ENCODE peak calls at places on chromosomes 16 and 17, in six cellular contexts. Q is OCI-LY7, Y is brain microvascular endothelial cell, O is uterus, W is heart left ventricle, D is psoas muscle. L is an unnamed sample. For H3K36me3, the result is how much of the 10 kb centered on the place peaks cover.

GRCh38 chr17:27878776-27879562 is 14.2 kb downstream of the LYRM9 start:
- DNase-seq in Q (no peak), O (no peak), D (no peak), Y (no peak), W (no peak), L (no peak)

GRCh38 chr17:57293077-57293476 is 36.8 kb downstream of the MSI2 start:
- DNase-seq in Q (no peak), D (no peak), Y (peak), O (no peak), W (peak), L (no peak)

GRCh38 chr17:62995377-62995885 is 29.4 kb downstream of the TANC2 start:
- DNase-seq in W (no peak), D (no peak), O (no peak), Y (peak), Q (peak), L (no peak)

GRCh38 chr17:82006468-82007227 is 16.0 kb downstream of the CENPX start:
- DNase-seq in W (no peak), O (peak), Q (no peak), D (no peak), Y (no peak), L (no peak)

GRCh38 chr17:15782809-15783208 is 50.7 kb downstream of the TBC1D26 start:
- DNase-seq in O (peak), Y (peak), W (peak), Q (no peak), D (peak), L (no peak)

GRCh38 chr17:1779571-1780074 is 17.8 kb downstream of the SERPINF1 start:
- DNase-seq in Y (peak), D (peak), Q (no peak), O (peak), W (peak), L (no peak)

GRCh38 chr16:85767569-85767968 is 16.7 kb upstream of the C16orf74 start:
- DNase-seq in D (no peak), Q (no peak), O (no peak), Y (peak), W (no peak), L (no peak)

GRCh38 chr16:83925957-83926725 is 26.9 kb upstream of the OSGIN1 start:
- DNase-seq in O (peak), D (no peak), Y (no peak), Q (no peak), W (peak), L (no peak)

GRCh38 chr17:73017653-73018052 is 74.8 kb downstream of the SLC39A11 start:
- DNase-seq in W (no peak), Y (peak), D (no peak), O (no peak), Q (no peak), L (no peak)

GRCh38 chr17:503449-503700 is 150.8 kb upstream of the RPH3AL start:
- DNase-seq in O (no peak), Y (no peak), W (no peak), D (no peak), Q (no peak), L (no peak)

GRCh38 chr17:35932576-35932975 is 2.0 kb upstream of the RDM1 start:
- DNase-seq in O (no peak), Q (no peak), Y (no peak), D (no peak), W (no peak), L (no peak)

GRCh38 chr17:36849871-36850348 is 87.4 kb upstream of the LHX1 start:
- DNase-seq in W (no peak), O (no peak), Q (peak), D (no peak), Y (peak), L (peak)

GRCh38 chr17:50033316-50033715 is 22.6 kb upstream of the ITGA3 start:
- DNase-seq in O (no peak), D (no peak), Q (no peak), W (no peak), Y (no peak), L (no peak)

GRCh38 chr17:29341726-29342125 is 47.8 kb upstream of the NUFIP2 start:
- DNase-seq in Y (no peak), Q (no peak), O (no peak), W (no peak), D (no peak), L (no peak)

GRCh38 chr16:23469814-23470213 is 16.8 kb upstream of the COG7 start:
- DNase-seq in Q (no peak), Y (no peak), D (no peak), O (no peak), W (no peak), L (no peak)

GRCh38 chr17:15285466-15285865 is 20.3 kb upstream of the PMP22 start:
- DNase-seq in Q (no peak), W (no peak), Y (no peak), D (no peak), O (no peak), L (no peak)

GRCh38 chr16:986411-986810 is 4.8 kb downstream of the SOX8 start:
- DNase-seq in D (no peak), W (no peak), Y (no peak), O (no peak), Q (no peak), L (no peak)

GRCh38 chr16:986925-987581 is 5.5 kb downstream of the SOX8 start:
- DNase-seq in W (no peak), Q (no peak), Y (no peak), O (no peak), D (no peak), L (no peak)

GRCh38 chr16:985237-985636 is 3.7 kb downstream of the SOX8 start:
- DNase-seq in O (no peak), W (no peak), Y (no peak), D (no peak), Q (no peak), L (no peak)

GRCh38 chr16:984736-985135 is 3.2 kb downstream of the SOX8 start:
- DNase-seq in W (no peak), O (no peak), D (no peak), Y (no peak), Q (no peak), L (no peak)

GRCh38 chr16:985646-986400 is 4.3 kb downstream of the SOX8 start:
- DNase-seq in O (no peak), Y (no peak), Q (no peak), W (no peak), D (no peak), L (no peak)
- H3K4me3 ChIP-seq in O (no peak), Y (no peak), Q (no peak), W (no peak), D (no peak), L (no peak)

GRCh38 chr17:48330877-48331276 is 99.1 kb downstream of the SKAP1 start:
- DNase-seq in Q (no peak), D (no peak), O (no peak), W (no peak), Y (no peak), L (no peak)
- TF ChIP-seq CTCF in Q (no peak), D (no peak), O (no peak), W (no peak), Y (no peak), L (no peak)

GRCh38 chr17:42830971-42831370 is 2.2 kb upstream of the PSME3 start:
- DNase-seq in W (no peak), O (no peak), Y (no peak), D (no peak), Q (no peak), L (no peak)
- H3K36me3 ChIP-seq in W (under half), O (under half), Y (under half), D (under half), Q (under half), L (under half)

DNA sequence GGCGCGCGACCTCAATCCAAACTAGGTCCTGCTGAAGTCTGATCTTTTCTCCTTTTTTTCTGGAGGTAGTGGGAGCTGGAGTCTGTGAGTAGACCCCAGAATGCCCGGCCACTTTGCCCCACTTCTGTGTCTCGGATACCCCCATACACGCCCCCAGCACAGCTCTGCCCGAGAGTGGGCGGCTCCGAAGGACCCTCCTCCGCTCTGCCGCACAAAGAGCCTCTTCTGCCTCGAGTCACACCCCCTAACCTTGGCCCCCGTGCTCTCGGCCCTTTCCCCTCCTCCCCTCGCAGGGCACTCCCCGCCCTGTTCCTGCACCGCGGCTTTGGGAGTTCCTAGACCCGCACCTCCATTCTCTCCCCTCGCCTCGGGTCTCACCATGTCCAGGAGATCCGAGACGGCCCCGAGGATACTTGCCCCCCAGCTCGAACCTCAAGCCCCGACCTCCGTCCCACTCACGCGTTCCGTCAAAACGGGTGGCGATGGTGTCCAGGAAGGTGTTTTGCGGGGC is 476 bp downstream of the KCNH4 start:
- DNase-seq in D (no peak), W (no peak), Y (no peak), O (no peak), Q (no peak), L (no peak)
- H3K4me3 ChIP-seq in D (peak), W (peak), Y (no peak), O (peak), Q (peak), L (peak)

GRCh38 chr16:62205459-62205858 is 169.2 kb upstream of the CDH8 start:
- DNase-seq in O (no peak), Q (no peak), D (no peak), Y (no peak), W (no peak), L (no peak)
- TF ChIP-seq CTCF in O (no peak), Q (no peak), D (no peak), Y (no peak), W (no peak), L (no peak)

L was measured in GM06990.